ENCODE peak calls at places on chromosome X, in five cellular contexts. S is endodermal cell; G is naive thymus-derived CD4-positive, alpha-beta T cell; W is colonic mucosa; T is IMR-90. C is an unnamed sample.

GRCh38 chrX:19760345-19760744 is 127.1 kb downstream of the SH3KBP1 start:
- DNase-seq in S (no peak), G (no peak), W (no peak), T (no peak), C (no peak)

GRCh38 chrX:45135616-45136015 is 65.1 kb downstream of the DIPK2B start:
- DNase-seq in S (no peak), G (no peak), W (no peak), T (no peak), C (no peak)

GRCh38 chrX:154368630-154369452 is 5.6 kb downstream of the FLNA start:
- DNase-seq in S (peak; percentile 78), G (peak; percentile 79), W (peak; percentile 59), T (peak; percentile 90), C (peak; percentile 78)

GRCh38 chrX:46198858-46199257 is 346.4 kb downstream of the ZNF674 start:
- DNase-seq in S (no peak), G (no peak), W (no peak), T (no peak), C (no peak)

GRCh38 chrX:25158635-25159034 is 142.9 kb upstream of the ARX start:
- DNase-seq in S (no peak), G (no peak), W (no peak), T (no peak), C (no peak)

GRCh38 chrX:103197721-103198306 is 17.1 kb upstream of the BEX4 start:
- DNase-seq in S (no peak), G (no peak), W (no peak), T (peak; percentile 56), C (no peak)

GRCh38 chrX:45445745-45446412 is 245.2 kb upstream of the DIPK2B start:
- DNase-seq in S (no peak), G (no peak), W (no peak), T (peak; percentile 76), C (peak; percentile 47)

GRCh38 chrX:29617725-29618124 is 597.6 kb upstream of the MAGEB2 start:
- DNase-seq in S (no peak), G (no peak), W (no peak), T (no peak), C (no peak)

GRCh38 chrX:119726900-119727555 is 31.4 kb upstream of the SOWAHD start:
- DNase-seq in S (no peak), G (peak; percentile 14), W (no peak), T (no peak), C (no peak)

GRCh38 chrX:9885150-9885549 is 82.0 kb upstream of the CLDN34 start:
- DNase-seq in S (peak; percentile 87), G (no peak), W (peak; percentile 57), T (peak; percentile 71), C (peak; percentile 20)

GRCh38 chrX:48045410-48046311 is 25.8 kb downstream of the ZNF630 start:
- DNase-seq in S (peak; percentile 52), G (no peak), W (peak; percentile 32), T (peak; percentile 77), C (no peak)

GRCh38 chrX:129932792-129933321 is 26.9 kb downstream of the UTP14A start:
- DNase-seq in S (peak; percentile 68), G (no peak), W (peak; percentile 36), T (no peak), C (no peak)

GRCh38 chrX:106300656-106301055 is 132.6 kb downstream of the PWWP3B start:
- DNase-seq in S (no peak), G (no peak), W (no peak), T (no peak), C (no peak)

GRCh38 chrX:30489323-30489722 is 88.2 kb downstream of the TASL start:
- DNase-seq in S (peak; percentile 50), G (no peak), W (no peak), T (no peak), C (no peak)

GRCh38 chrX:100913111-100913510 is 15.6 kb downstream of the XKRX start:
- DNase-seq in S (no peak), G (no peak), W (no peak), T (no peak), C (no peak)

GRCh38 chrX:29746326-29746725 is 469.0 kb upstream of the MAGEB2 start:
- DNase-seq in S (no peak), G (no peak), W (no peak), T (peak; percentile 55), C (no peak)

GRCh38 chrX:48487362-48487785 is 11.4 kb downstream of the FTSJ1 start:
- DNase-seq in S (no peak), G (no peak), W (no peak), T (peak; percentile 89), C (no peak)

GRCh38 chrX:154968353-154968752 is 54.2 kb downstream of the F8 start:
- DNase-seq in S (no peak), G (no peak), W (no peak), T (no peak), C (no peak)

GRCh38 chrX:136055651-136056221 is 70.5 kb downstream of the SLC9A6 start:
- DNase-seq in S (no peak), G (no peak), W (no peak), T (peak; percentile 82), C (no peak)

GRCh38 chrX:149829751-149830191 is 48.0 kb downstream of the MAGEA9 start:
- DNase-seq in S (peak; percentile 69), G (peak; percentile 56), W (no peak), T (peak; percentile 24), C (no peak)

DNA sequence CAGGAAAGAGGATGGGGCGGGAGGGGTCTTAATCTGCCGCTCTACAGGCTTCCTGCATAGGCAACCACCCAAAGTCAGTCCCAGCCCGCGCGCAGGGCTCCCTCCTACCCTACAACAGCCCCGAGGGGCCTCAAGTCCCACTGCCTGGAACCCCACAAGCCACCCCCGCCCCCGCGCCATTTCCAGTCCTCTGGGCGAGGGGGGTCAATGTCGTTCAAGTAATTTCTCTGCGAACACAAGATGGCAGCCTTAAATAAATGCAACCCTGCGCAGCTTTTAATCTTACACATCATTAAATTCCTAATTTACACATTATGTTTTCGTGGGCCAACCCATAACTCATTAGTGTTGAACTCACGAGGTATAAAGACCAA is 92.9 kb downstream of the BCOR start:
- DNase-seq in S (peak; percentile 66), G (no peak), W (no peak), T (no peak), C (no peak)
- H3K4me1 ChIP-seq in S (peaks cover 6% of the 10 kb centered on the region), G (peaks cover under 1% of the 10 kb centered on the region), W (no peaks in the 10 kb centered on the region), T (no peaks in the 10 kb centered on the region), C (no peaks in the 10 kb centered on the region)

GRCh38 chrX:12891915-12892506 is 14.4 kb upstream of the TLR8 start:
- DNase-seq in S (no peak), G (no peak), W (no peak), T (no peak), C (no peak)

GRCh38 chrX:12890467-12890866 is 16.0 kb upstream of the TLR8 start:
- DNase-seq in S (no peak), G (no peak), W (no peak), T (no peak), C (no peak)

GRCh38 chrX:12887767-12888166 is 18.7 kb upstream of the TLR8 start:
- DNase-seq in S (no peak), G (no peak), W (no peak), T (no peak), C (no peak)

GRCh38 chrX:12894074-12894691 is 12.2 kb upstream of the TLR8 start:
- DNase-seq in S (no peak), G (peak; percentile 18), W (peak; percentile 40), T (peak; percentile 18), C (no peak)

DNA sequence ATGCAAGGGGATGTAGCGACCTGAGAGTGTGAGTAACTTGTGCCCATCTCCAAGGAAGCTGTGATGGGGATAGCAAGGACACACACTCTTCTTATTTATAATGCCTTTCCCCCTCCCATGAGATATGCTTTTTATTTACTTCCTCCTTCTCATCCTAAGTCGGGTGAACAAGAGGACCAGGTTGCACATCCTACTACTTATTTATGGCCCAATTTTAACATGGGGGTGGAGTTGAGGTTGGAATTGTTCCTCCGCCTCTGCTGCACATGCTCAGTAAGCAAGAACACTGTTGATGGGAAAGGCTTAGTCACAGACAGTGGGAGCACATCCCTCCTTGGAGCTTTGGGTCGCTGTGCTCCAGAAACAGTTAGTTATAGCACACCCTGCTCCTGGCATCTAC is 15.3 kb upstream of the TLR8 start:
- DNase-seq in S (no peak), G (no peak), W (no peak), T (no peak), C (no peak)
- H3K4me1 ChIP-seq in S (no peaks in the 10 kb centered on the region), G (peaks cover 13% of the 10 kb centered on the region), W (no peaks in the 10 kb centered on the region), T (no peaks in the 10 kb centered on the region), C (no peaks in the 10 kb centered on the region)

GRCh38 chrX:38618152-38618551 is 56.8 kb downstream of the TSPAN7 start:
- DNase-seq in S (no peak), G (no peak), W (no peak), T (no peak), C (no peak)

GRCh38 chrX:38612281-38612680 is 50.9 kb downstream of the TSPAN7 start:
- DNase-seq in S (no peak), G (no peak), W (no peak), T (no peak), C (no peak)

GRCh38 chrX:38614485-38614884 is 53.1 kb downstream of the TSPAN7 start:
- DNase-seq in S (no peak), G (no peak), W (no peak), T (no peak), C (no peak)

GRCh38 chrX:38620623-38621022 is 59.3 kb downstream of the TSPAN7 start:
- DNase-seq in S (no peak), G (no peak), W (no peak), T (no peak), C (no peak)

DNA sequence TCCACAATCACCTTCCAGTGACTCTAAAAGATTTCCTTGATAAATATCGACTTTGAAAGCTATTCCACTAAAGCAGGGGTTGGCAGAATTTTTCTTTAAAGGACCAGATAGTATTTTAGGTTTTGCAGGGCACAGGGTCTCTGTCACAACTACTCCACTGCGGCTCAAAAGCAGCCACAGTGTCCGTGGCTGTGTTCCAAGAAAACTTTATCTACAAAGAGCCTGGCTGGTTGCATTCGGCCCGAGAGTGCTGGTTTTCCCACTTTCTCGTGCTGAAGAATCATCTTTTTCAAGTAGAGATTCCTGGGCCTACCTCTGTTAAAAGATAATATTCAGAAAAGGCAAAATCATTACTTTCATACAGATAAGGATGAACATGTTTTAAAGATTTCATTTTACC is 55.6 kb downstream of the TSPAN7 start:
- DNase-seq in S (no peak), G (no peak), W (no peak), T (no peak), C (no peak)
- H3K4me1 ChIP-seq in S (no peaks in the 10 kb centered on the region), G (no peaks in the 10 kb centered on the region), W (no peaks in the 10 kb centered on the region), T (no peaks in the 10 kb centered on the region), C (no peaks in the 10 kb centered on the region)

GRCh38 chrX:110317820-110318663 is at the start of gene AMMECR1:
- DNase-seq in S (peak; percentile 85), G (peak; percentile 78), W (peak; percentile 74), T (peak; percentile 79), C (no peak)

GRCh38 chrX:110318664-110318968 is 731 bp upstream of the AMMECR1 start:
- DNase-seq in S (no peak), G (no peak), W (no peak), T (no peak), C (no peak)

GRCh38 chrX:110317079-110317819 is 636 bp downstream of the AMMECR1 start:
- DNase-seq in S (peak; percentile 69), G (peak; percentile 14), W (peak; percentile 35), T (no peak), C (no peak)

GRCh38 chrX:110316351-110317078 is 1.4 kb downstream of the AMMECR1 start:
- DNase-seq in S (no peak), G (no peak), W (no peak), T (no peak), C (no peak)

DNA sequence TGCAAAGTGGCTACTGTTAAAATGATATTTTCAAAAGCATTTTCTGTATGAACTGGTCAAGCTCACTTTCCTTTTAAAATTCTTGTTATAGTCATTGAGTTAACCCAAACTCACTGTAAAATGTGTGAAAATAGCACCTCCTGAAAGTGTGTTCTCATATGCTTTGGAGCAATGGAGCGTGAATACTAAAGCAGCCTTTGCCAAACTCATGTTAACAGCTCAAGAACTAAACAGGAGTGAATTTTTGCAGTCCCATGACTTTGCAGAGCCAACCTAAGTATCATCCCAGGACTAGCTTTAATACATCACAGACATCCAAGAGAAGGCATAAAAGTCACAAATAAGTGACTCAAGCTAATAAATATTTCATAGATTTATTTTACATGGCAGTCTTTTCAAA is 2.3 kb downstream of the AMMECR1 start:
- DNase-seq in S (no peak), G (no peak), W (no peak), T (no peak), C (no peak)
- H3K4me1 ChIP-seq in S (no peaks in the 10 kb centered on the region), G (peaks cover 10% of the 10 kb centered on the region), W (no peaks in the 10 kb centered on the region), T (no peaks in the 10 kb centered on the region), C (peaks cover 10% of the 10 kb centered on the region)

C was measured in Panc1.